ENCODE peak calls at places on chromosomes 12 and 14, in five cellular contexts. C, I, Y, A and B are unnamed samples.
A peak's percentile ranks its signal among the peaks of the same experiment; 100 is the strongest.

GRCh38 chr12:100243137-100243536 is 23.7 kb downstream of the DEPDC4 start:
- DNase-seq in A (no peak), I (no peak), C (no peak), Y (no peak), B (no peak)

GRCh38 chr14:102942069-102942468 is 19.6 kb downstream of the AMN start:
- DNase-seq in I (no peak), Y (no peak), A (no peak), C (no peak), B (no peak)

GRCh38 chr12:97751704-97752103 is 289.1 kb downstream of the RMST start:
- DNase-seq in Y (no peak), I (no peak), A (no peak), C (no peak), B (no peak)

GRCh38 chr12:111268738-111269572 is 99.9 kb downstream of the PHETA1 start:
- DNase-seq in Y (no peak), A (no peak), C (no peak), I (no peak), B (no peak)

GRCh38 chr14:41349289-41349910 is 257.3 kb upstream of the LRFN5 start:
- DNase-seq in Y (no peak), I (no peak), A (no peak), C (peak; percentile 7), B (no peak)

GRCh38 chr14:96512602-96513397 is 10.6 kb downstream of the PAPOLA start:
- DNase-seq in Y (no peak), C (no peak), I (no peak), A (no peak), B (no peak)

GRCh38 chr12:14999421-15000047 is 26.7 kb downstream of the PDE6H start:
- DNase-seq in C (no peak), Y (no peak), A (no peak), I (no peak), B (no peak)

GRCh38 chr14:75274899-75275569 is 3.6 kb upstream of the FOS start:
- DNase-seq in A (peak; percentile 99), I (no peak), Y (no peak), C (no peak), B (no peak)

GRCh38 chr12:33061844-33062243 is 165.3 kb upstream of the PKP2 start:
- DNase-seq in I (no peak), Y (no peak), A (no peak), C (no peak), B (no peak)

GRCh38 chr12:1842905-1843640 is 22.7 kb downstream of the LRTM2 start:
- DNase-seq in A (no peak), Y (no peak), C (no peak), I (no peak), B (no peak)

GRCh38 chr14:39376671-39377403 is 55.4 kb downstream of the FBXO33 start:
- DNase-seq in C (no peak), Y (no peak), I (no peak), A (no peak), B (no peak)